ENCODE peak calls at places on chromosomes 6 and 20, in seven cellular contexts. One of them, this sample, is unnamed. For H3K27me3, the result is how much of the 10 kb centered on the place peaks cover.

GRCh38 chr20:38835792-38836191 is 30.3 kb downstream of the PPP1R16B start:
- DNase-seq in mesenchymal stem cell: no peak
- DNase-seq in H9: no peak
- DNase-seq in IMR-90: no peak
- DNase-seq in neuronal stem cell: no peak
- DNase-seq in mesendoderm: no peak
- DNase-seq in H1: no peak
- DNase-seq in this sample: no peak

GRCh38 chr20:2470051-2470431 is 548 bp downstream of the SNRPB start:
- DNase-seq in mesenchymal stem cell: peak
- DNase-seq in H9: no peak
- DNase-seq in IMR-90: peak
- DNase-seq in neuronal stem cell: peak
- DNase-seq in mesendoderm: peak
- DNase-seq in H1: no peak
- DNase-seq in this sample: peak

GRCh38 chr6:125203395-125203794 is 49.8 kb downstream of the TPD52L1 start:
- DNase-seq in mesenchymal stem cell: no peak
- DNase-seq in H9: no peak
- DNase-seq in IMR-90: no peak
- DNase-seq in neuronal stem cell: no peak
- DNase-seq in mesendoderm: no peak
- DNase-seq in H1: no peak
- DNase-seq in this sample: no peak

GRCh38 chr20:62116558-62117361 is 5.5 kb upstream of the LSM14B start:
- DNase-seq in mesenchymal stem cell: no peak
- DNase-seq in H9: no peak
- DNase-seq in IMR-90: no peak
- DNase-seq in neuronal stem cell: no peak
- DNase-seq in mesendoderm: no peak
- DNase-seq in H1: no peak
- DNase-seq in this sample: no peak

GRCh38 chr20:47989957-47990356 is 204.7 kb upstream of the SULF2 start:
- DNase-seq in mesenchymal stem cell: peak
- DNase-seq in H9: no peak
- DNase-seq in IMR-90: no peak
- DNase-seq in neuronal stem cell: no peak
- DNase-seq in mesendoderm: no peak
- DNase-seq in H1: no peak
- DNase-seq in this sample: no peak

GRCh38 chr6:40778186-40778585 is 191.0 kb upstream of the LRFN2 start:
- DNase-seq in mesenchymal stem cell: peak
- DNase-seq in H9: no peak
- DNase-seq in IMR-90: peak
- DNase-seq in neuronal stem cell: no peak
- DNase-seq in mesendoderm: peak
- DNase-seq in H1: no peak
- DNase-seq in this sample: no peak

GRCh38 chr6:5305968-5306626 is 44.8 kb downstream of the FARS2 start:
- DNase-seq in mesenchymal stem cell: peak
- DNase-seq in H9: no peak
- DNase-seq in IMR-90: peak
- DNase-seq in neuronal stem cell: no peak
- DNase-seq in mesendoderm: no peak
- DNase-seq in H1: no peak
- DNase-seq in this sample: no peak

GRCh38 chr6:43763812-43764522 is 6.0 kb upstream of the VEGFA start:
- DNase-seq in mesenchymal stem cell: no peak
- DNase-seq in H9: no peak
- DNase-seq in IMR-90: no peak
- DNase-seq in neuronal stem cell: no peak
- DNase-seq in mesendoderm: no peak
- DNase-seq in H1: no peak
- DNase-seq in this sample: no peak

GRCh38 chr6:167974644-167975344 is 22.7 kb upstream of the KIF25 start:
- DNase-seq in mesenchymal stem cell: no peak
- DNase-seq in H9: no peak
- DNase-seq in IMR-90: peak
- DNase-seq in neuronal stem cell: no peak
- DNase-seq in mesendoderm: no peak
- DNase-seq in H1: no peak
- DNase-seq in this sample: no peak

GRCh38 chr6:87731080-87731479 is 29.0 kb upstream of the AKIRIN2 start:
- DNase-seq in mesenchymal stem cell: no peak
- DNase-seq in H9: no peak
- DNase-seq in IMR-90: no peak
- DNase-seq in neuronal stem cell: no peak
- DNase-seq in mesendoderm: no peak
- DNase-seq in H1: no peak
- DNase-seq in this sample: no peak

GRCh38 chr6:38188677-38189335 is 369.3 kb downstream of the ZFAND3 start:
- DNase-seq in mesenchymal stem cell: no peak
- DNase-seq in H9: no peak
- DNase-seq in IMR-90: no peak
- DNase-seq in neuronal stem cell: no peak
- DNase-seq in mesendoderm: no peak
- DNase-seq in H1: no peak
- DNase-seq in this sample: no peak

GRCh38 chr6:143339223-143339622 is 111.3 kb downstream of the ADAT2 start:
- DNase-seq in mesenchymal stem cell: no peak
- DNase-seq in H9: no peak
- DNase-seq in IMR-90: no peak
- DNase-seq in neuronal stem cell: no peak
- DNase-seq in mesendoderm: no peak
- DNase-seq in H1: no peak
- DNase-seq in this sample: no peak

GRCh38 chr6:159875194-159875593 is 15.6 kb upstream of the MAS1 start:
- DNase-seq in mesenchymal stem cell: no peak
- DNase-seq in H9: peak
- DNase-seq in IMR-90: no peak
- DNase-seq in neuronal stem cell: no peak
- DNase-seq in mesendoderm: peak
- DNase-seq in H1: no peak
- DNase-seq in this sample: no peak

GRCh38 chr6:158803733-158804143 is 15.4 kb downstream of the EZR start:
- DNase-seq in mesenchymal stem cell: peak
- DNase-seq in H9: no peak
- DNase-seq in IMR-90: no peak
- DNase-seq in neuronal stem cell: no peak
- DNase-seq in mesendoderm: peak
- DNase-seq in H1: no peak
- DNase-seq in this sample: peak

GRCh38 chr6:131053546-131054240 is 9.4 kb downstream of the EPB41L2 start:
- DNase-seq in mesenchymal stem cell: no peak
- DNase-seq in H9: no peak
- DNase-seq in IMR-90: no peak
- DNase-seq in neuronal stem cell: no peak
- DNase-seq in mesendoderm: no peak
- DNase-seq in H1: no peak
- DNase-seq in this sample: peak

GRCh38 chr6:106600329-106600728 is 29.0 kb downstream of the RTN4IP1 start:
- DNase-seq in mesenchymal stem cell: no peak
- DNase-seq in H9: no peak
- DNase-seq in IMR-90: peak
- DNase-seq in neuronal stem cell: no peak
- DNase-seq in mesendoderm: no peak
- DNase-seq in H1: no peak
- DNase-seq in this sample: no peak

GRCh38 chr20:50301165-50301564 is 110.5 kb downstream of the CEBPB start:
- DNase-seq in mesenchymal stem cell: no peak
- DNase-seq in H9: no peak
- DNase-seq in IMR-90: no peak
- DNase-seq in neuronal stem cell: no peak
- DNase-seq in mesendoderm: no peak
- DNase-seq in H1: no peak
- DNase-seq in this sample: no peak

GRCh38 chr6:30656513-30656912 is 9.6 kb downstream of the C6orf136 start:
- DNase-seq in mesenchymal stem cell: no peak
- DNase-seq in H9: no peak
- DNase-seq in IMR-90: no peak
- DNase-seq in neuronal stem cell: no peak
- DNase-seq in mesendoderm: no peak
- DNase-seq in H1: no peak
- DNase-seq in this sample: no peak

GRCh38 chr20:45361794-45362193 is 1.2 kb upstream of the SYS1 start:
- DNase-seq in mesenchymal stem cell: no peak
- DNase-seq in H9: no peak
- DNase-seq in IMR-90: no peak
- DNase-seq in neuronal stem cell: no peak
- DNase-seq in mesendoderm: no peak
- DNase-seq in H1: no peak
- DNase-seq in this sample: no peak

GRCh38 chr20:45366192-45366591 is 3.2 kb downstream of the SYS1 start:
- DNase-seq in mesenchymal stem cell: no peak
- DNase-seq in H9: no peak
- DNase-seq in IMR-90: no peak
- DNase-seq in neuronal stem cell: no peak
- DNase-seq in mesendoderm: no peak
- DNase-seq in H1: no peak
- DNase-seq in this sample: no peak

GRCh38 chr20:45362804-45363610 is at the start of gene SYS1:
- DNase-seq in mesenchymal stem cell: peak
- DNase-seq in H9: peak
- DNase-seq in IMR-90: peak
- DNase-seq in neuronal stem cell: peak
- DNase-seq in mesendoderm: peak
- DNase-seq in H1: peak
- DNase-seq in this sample: peak

GRCh38 chr20:45365444-45365970 is 2.6 kb downstream of the SYS1 start:
- DNase-seq in mesenchymal stem cell: no peak
- DNase-seq in H9: peak
- DNase-seq in IMR-90: no peak
- DNase-seq in neuronal stem cell: no peak
- DNase-seq in mesendoderm: no peak
- DNase-seq in H1: no peak
- DNase-seq in this sample: no peak

DNA sequence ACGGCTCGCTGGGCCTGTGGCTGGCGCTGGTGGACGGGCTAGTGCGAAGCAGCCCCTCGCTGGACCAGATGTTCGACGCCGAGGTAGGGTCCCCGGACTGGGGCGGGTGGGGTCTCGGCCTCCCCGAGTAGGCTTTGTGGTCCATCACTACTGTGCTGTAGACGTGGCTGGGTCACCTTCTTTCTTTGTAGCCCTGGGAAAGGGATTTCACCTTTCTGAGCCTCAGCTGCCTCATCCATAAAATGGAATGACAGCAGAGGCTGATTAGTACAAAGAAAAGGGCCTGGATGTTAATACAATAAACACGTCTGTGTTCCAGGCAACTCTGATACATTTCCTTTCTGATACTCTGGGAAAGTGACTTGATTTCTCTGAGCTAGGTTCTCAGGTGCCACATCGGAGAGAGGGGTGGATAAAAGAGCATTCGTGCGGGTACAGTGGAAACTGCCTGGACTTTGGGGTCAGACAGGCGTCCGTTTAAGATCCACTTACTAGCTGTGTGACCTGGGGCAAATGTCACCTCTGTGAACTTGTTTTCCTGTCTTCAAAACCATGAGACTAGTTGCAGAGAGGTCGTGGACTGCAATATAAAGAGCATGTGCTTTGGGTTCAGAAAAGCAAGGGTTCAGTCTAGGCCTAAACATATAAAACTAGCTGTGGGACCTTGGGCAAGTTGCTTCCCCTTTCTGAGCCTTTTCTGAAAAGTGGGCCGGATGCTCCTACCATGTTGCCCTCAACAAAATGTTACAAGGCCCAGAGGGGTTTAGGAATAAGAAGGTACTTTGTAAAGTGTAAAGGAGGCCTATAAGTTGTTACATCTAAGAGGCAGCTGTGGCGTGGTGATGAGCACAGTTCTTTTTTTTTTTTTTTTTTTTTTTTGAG is 896 bp downstream of the SYS1 start:
- DNase-seq in mesenchymal stem cell: no peak
- DNase-seq in H9: peak
- DNase-seq in IMR-90: no peak
- DNase-seq in neuronal stem cell: no peak
- DNase-seq in mesendoderm: no peak
- DNase-seq in H1: no peak
- DNase-seq in this sample: no peak
- H3K27me3 ChIP-seq in mesenchymal stem cell: under half
- H3K27me3 ChIP-seq in H9: under half
- H3K27me3 ChIP-seq in IMR-90: under half
- H3K27me3 ChIP-seq in neuronal stem cell: under half
- H3K27me3 ChIP-seq in mesendoderm: under half
- H3K27me3 ChIP-seq in H1: under half
- H3K27me3 ChIP-seq in this sample: under half

GRCh38 chr20:32302507-32302872 is 25.0 kb downstream of the KIF3B start:
- DNase-seq in mesenchymal stem cell: no peak
- DNase-seq in H9: no peak
- DNase-seq in IMR-90: no peak
- DNase-seq in neuronal stem cell: no peak
- DNase-seq in mesendoderm: no peak
- DNase-seq in H1: no peak
- DNase-seq in this sample: peak
- H3K4ac ChIP-seq in mesenchymal stem cell: no peak
- H3K4ac ChIP-seq in H9: no peak
- H3K4ac ChIP-seq in IMR-90: no peak
- H3K4ac ChIP-seq in neuronal stem cell: no peak
- H3K4ac ChIP-seq in mesendoderm: no peak
- H3K4ac ChIP-seq in H1: no peak
- H3K4ac ChIP-seq in this sample: no peak

DNA sequence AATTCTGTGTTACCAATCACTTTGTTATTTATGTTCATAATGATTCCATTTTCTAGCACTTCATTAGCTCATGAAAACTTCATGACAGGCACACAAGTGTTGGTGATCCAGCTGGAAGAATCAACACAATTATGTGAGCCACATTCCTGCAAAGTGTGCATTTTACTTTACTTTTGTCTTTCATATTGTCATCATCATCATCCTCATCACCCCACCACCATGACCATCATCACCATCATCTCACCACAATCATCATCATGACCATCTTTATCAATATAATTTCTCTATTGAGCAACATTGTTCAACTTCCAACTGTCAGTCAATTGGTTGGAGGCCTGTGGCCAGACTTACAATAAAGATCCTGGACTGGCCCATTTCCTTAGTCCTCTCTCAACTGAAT is 159.4 kb upstream of the PRSS16 start:
- DNase-seq in mesenchymal stem cell: no peak
- DNase-seq in H9: no peak
- DNase-seq in IMR-90: no peak
- DNase-seq in neuronal stem cell: no peak
- DNase-seq in mesendoderm: no peak
- DNase-seq in H1: no peak
- DNase-seq in this sample: no peak
- H3K27me3 ChIP-seq in mesenchymal stem cell: under half
- H3K27me3 ChIP-seq in H9: under half
- H3K27me3 ChIP-seq in IMR-90: under half
- H3K27me3 ChIP-seq in neuronal stem cell: under half
- H3K27me3 ChIP-seq in mesendoderm: under half
- H3K27me3 ChIP-seq in H1: under half
- H3K27me3 ChIP-seq in this sample: under half

DNA sequence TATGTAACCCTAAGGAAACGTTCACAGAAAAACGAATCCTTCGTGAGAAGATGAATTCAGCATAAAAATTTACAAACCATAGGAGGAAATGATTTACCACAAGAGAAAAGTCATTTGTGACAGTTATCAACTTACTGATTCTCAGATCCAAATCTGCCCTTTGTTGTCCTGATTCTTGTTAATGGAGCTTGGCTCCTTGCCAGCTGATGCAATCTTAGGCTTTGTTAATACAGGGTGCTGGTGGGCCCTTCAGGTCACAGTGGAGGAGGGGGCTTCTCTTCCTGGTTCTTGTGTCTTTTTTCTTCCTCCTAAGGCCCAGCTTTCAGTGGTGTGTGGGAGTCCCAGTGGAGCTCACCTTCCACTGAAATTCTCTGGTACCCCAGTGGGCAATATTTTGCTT is 108.4 kb upstream of the MAP3K7 start:
- DNase-seq in mesenchymal stem cell: no peak
- DNase-seq in H9: no peak
- DNase-seq in IMR-90: no peak
- DNase-seq in neuronal stem cell: no peak
- DNase-seq in mesendoderm: peak
- DNase-seq in H1: no peak
- DNase-seq in this sample: no peak
- H3K4ac ChIP-seq in mesenchymal stem cell: no peak
- H3K4ac ChIP-seq in H9: no peak
- H3K4ac ChIP-seq in IMR-90: no peak
- H3K4ac ChIP-seq in neuronal stem cell: no peak
- H3K4ac ChIP-seq in mesendoderm: no peak
- H3K4ac ChIP-seq in H1: peak
- H3K4ac ChIP-seq in this sample: no peak

This sample was measured in trophoblast cell.